ENCODE peak calls at places on chromosomes 13 and 19, in five cellular contexts. G is H1, I is retinal pigment epithelial cell, W is astrocyte, O is kidney. C is an unnamed sample.
A peak's percentile ranks its signal among the peaks of the same experiment; 100 is the strongest.

GRCh38 chr13:24307211-24308067 is 1.9 kb upstream of the C1QTNF9 start:
- DNase-seq in I (peak; percentile 2), W (no peak), O (no peak), G (no peak), C (no peak)

GRCh38 chr19:55284405-55285058 is 735 bp downstream of the BRSK1 start:
- DNase-seq in G (no peak), O (peak; percentile 69), W (no peak), I (no peak), C (no peak)

GRCh38 chr19:54473071-54473941 is at the start of gene CDC42EP5:
- DNase-seq in W (peak; percentile 73), G (no peak), O (peak; percentile 94), I (no peak), C (peak; percentile 72)

GRCh38 chr13:37295046-37295445 is 189.6 kb upstream of the CSNK1A1L start:
- DNase-seq in O (no peak), I (no peak), G (no peak), W (peak; percentile 16), C (no peak)

GRCh38 chr19:18603958-18604819 is 2.4 kb downstream of the CRLF1 start:
- DNase-seq in O (peak; percentile 77), I (no peak), W (no peak), G (no peak), C (no peak)

GRCh38 chr13:106472621-106473020 is 62.8 kb downstream of the EFNB2 start:
- DNase-seq in O (no peak), I (no peak), W (no peak), G (no peak), C (no peak)

GRCh38 chr19:40229484-40229883 is 3.0 kb upstream of the CCNP start:
- DNase-seq in I (no peak), G (no peak), O (no peak), W (peak; percentile 47), C (no peak)

GRCh38 chr19:4375620-4376228 is 24.6 kb downstream of the SH3GL1 start:
- DNase-seq in O (no peak), W (peak; percentile 69), G (no peak), I (no peak), C (peak; percentile 49)

GRCh38 chr19:4472174-4472974 is at the start of gene HDGFL2:
- DNase-seq in O (no peak), I (no peak), G (no peak), W (no peak), C (no peak)

GRCh38 chr13:20159646-20160345 is 1.1 kb downstream of the GJA3 start:
- DNase-seq in I (no peak), O (no peak), W (peak; percentile 40), G (no peak), C (no peak)

GRCh38 chr13:53782400-53783030 is 753.9 kb downstream of the OLFM4 start:
- DNase-seq in O (no peak), I (peak; percentile 21), W (peak; percentile 18), G (no peak), C (peak; percentile 5)

GRCh38 chr13:111111376-111111937 is 3.7 kb upstream of the ARHGEF7 start:
- DNase-seq in I (no peak), O (no peak), W (no peak), G (no peak), C (no peak)

GRCh38 chr13:46648166-46648607 is 95.2 kb downstream of the LRCH1 start:
- DNase-seq in G (no peak), O (no peak), W (no peak), I (no peak), C (no peak)

GRCh38 chr13:97344250-97345175 is 89.5 kb upstream of the RAP2A start:
- DNase-seq in G (no peak), O (no peak), I (no peak), W (no peak), C (no peak)

GRCh38 chr13:32538234-32538620 is 368 bp downstream of the N4BP2L2 start:
- DNase-seq in W (peak; percentile 42), O (peak; percentile 53), G (no peak), I (peak; percentile 36), C (no peak)

GRCh38 chr13:99316657-99317244 is 9.6 kb upstream of the GPR183 start:
- DNase-seq in W (peak; percentile 65), I (no peak), O (no peak), G (no peak), C (no peak)

GRCh38 chr19:42323473-42323851 is 2.0 kb upstream of the MEGF8 start:
- DNase-seq in W (no peak), O (no peak), G (peak; percentile 46), I (no peak), C (no peak)

GRCh38 chr13:75669706-75670105 is 33.6 kb downstream of the LMO7 start:
- DNase-seq in O (no peak), I (no peak), W (no peak), G (no peak), C (no peak)

GRCh38 chr19:45069056-45069455 is 7.2 kb downstream of the ZNF296 start:
- DNase-seq in O (no peak), G (no peak), W (no peak), I (no peak), C (no peak)

GRCh38 chr19:57559008-57559403 is 657 bp downstream of the ZNF550 start:
- DNase-seq in O (peak; percentile 64), W (no peak), I (no peak), G (no peak), C (no peak)

GRCh38 chr13:107211073-107211472 is 643.1 kb upstream of the ARGLU1 start:
- DNase-seq in W (peak; percentile 81), G (peak; percentile 27), I (peak; percentile 68), O (no peak), C (peak; percentile 65)

GRCh38 chr19:55688422-55689218 is 13.6 kb downstream of the EPN1 start:
- DNase-seq in W (no peak), G (no peak), O (peak; percentile 85), I (no peak), C (no peak)

GRCh38 chr13:110885966-110886365 is 28.9 kb downstream of the ANKRD10 start:
- DNase-seq in O (no peak), G (no peak), W (no peak), I (no peak), C (no peak)

GRCh38 chr13:27442071-27442647 is 8.2 kb downstream of the MTIF3 start:
- DNase-seq in I (no peak), G (no peak), O (no peak), W (no peak), C (no peak)

GRCh38 chr13:77860621-77861020 is 58.0 kb downstream of the EDNRB start:
- DNase-seq in G (no peak), O (no peak), I (peak; percentile 66), W (peak; percentile 80), C (no peak)

GRCh38 chr19:5828661-5829566 is 10.6 kb downstream of the FUT6 start:
- DNase-seq in O (no peak), W (no peak), I (no peak), G (no peak), C (no peak)

GRCh38 chr19:38005224-38005614 is 98.2 kb downstream of the SIPA1L3 start:
- DNase-seq in O (no peak), G (no peak), W (no peak), I (no peak), C (no peak)

GRCh38 chr19:38004505-38005223 is 97.7 kb downstream of the SIPA1L3 start:
- DNase-seq in O (peak; percentile 91), W (peak; percentile 96), I (peak; percentile 76), G (no peak), C (peak; percentile 96)

GRCh38 chr19:38001158-38001781 is 94.3 kb downstream of the SIPA1L3 start:
- DNase-seq in G (no peak), O (no peak), W (no peak), I (no peak), C (no peak)

GRCh38 chr19:38004100-38004504 is 97.1 kb downstream of the SIPA1L3 start:
- DNase-seq in I (no peak), G (no peak), O (no peak), W (peak; percentile 67), C (no peak)

DNA sequence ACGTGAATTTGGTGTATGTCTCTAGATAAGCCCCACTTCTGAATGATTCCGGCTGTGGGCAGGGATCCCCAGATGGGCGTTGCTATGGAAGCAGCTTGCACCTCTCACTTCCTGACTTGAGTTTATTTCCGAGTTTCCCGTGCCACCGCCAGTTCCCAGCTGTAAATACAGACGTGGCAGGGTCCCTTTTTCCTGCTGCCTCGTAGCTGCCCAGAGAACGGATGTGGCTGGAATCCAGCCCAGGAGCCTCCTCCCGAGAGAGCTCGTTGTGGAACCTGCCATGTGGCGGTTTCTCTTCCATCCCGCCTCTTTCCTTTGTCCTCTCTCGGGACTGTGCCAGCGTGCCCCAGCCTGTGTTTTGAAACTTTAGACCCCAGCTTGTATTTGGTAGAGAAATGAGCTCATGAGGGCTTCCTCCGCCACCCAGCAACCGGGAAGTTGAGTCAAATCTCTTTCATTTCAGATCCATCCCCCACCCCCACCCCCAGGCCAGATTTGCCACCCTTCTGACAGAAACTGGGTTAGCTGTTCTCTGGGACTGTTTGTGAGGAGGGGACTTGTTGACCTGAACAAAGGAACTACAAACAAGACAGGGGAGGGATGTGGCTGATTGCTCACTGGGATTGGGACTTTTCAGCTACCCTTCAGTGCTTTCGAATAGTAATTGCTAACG is 96.6 kb downstream of the SIPA1L3 start:
- DNase-seq in O (peak; percentile 90), I (no peak), W (peak; percentile 88), G (no peak), C (no peak)
- H3K4me3 ChIP-seq in O (peak overlapping the region; percentile 46), I (peak overlapping the region; percentile 44), W (peak overlapping the region; percentile 39), G (peak overlapping the region; percentile 14), C (peak overlapping the region; percentile 12)

DNA sequence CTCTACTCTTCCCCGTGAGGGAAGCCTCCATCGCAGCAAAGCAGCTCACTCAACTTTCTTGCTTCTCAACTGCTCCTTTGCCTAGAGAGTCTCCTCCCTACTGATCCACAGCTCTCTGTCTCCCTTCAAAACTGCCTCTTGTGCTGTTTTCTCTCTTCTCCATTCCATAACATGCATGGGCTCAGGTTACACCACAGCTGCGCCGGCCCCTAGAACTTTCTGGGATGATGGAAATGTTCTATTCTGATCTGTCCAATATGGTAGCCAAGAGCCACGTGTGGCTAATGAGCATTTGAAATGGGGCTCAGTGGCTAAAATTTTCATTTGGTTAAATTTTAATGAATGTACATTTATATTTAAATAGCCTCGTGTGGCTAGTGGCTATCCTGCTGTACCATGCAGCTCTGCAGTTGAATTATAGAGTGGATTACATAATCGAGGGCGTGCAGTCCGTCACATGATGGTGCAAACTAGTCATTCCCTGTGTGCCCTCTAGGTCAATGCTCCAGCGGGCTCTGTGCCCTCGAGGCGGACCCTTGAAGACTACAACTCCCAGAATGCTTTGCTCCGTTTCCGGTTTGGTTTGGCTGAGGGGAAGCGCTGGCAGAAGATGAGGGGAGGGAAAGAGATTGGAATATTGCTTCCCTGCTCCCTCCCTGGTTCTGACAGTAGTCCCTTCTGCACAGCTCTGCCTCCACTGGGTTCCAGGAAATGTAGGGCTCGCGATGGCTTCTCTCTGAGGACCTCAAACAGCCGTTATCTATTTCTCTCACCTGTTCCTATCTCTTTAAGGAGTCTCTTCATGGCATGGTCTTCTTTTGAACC is 109.8 kb downstream of the CACNA1A start:
- DNase-seq in G (peak; percentile 49), I (peak; percentile 50), O (no peak), W (peak; percentile 56), C (peak; percentile 35)
- H3K4me3 ChIP-seq in G (no peak overlapping the region), I (peak overlapping the region; percentile 22), O (no peak overlapping the region), W (no peak overlapping the region), C (no peak overlapping the region)

GRCh38 chr13:113364371-113364932 is 522 bp upstream of the GRTP1 start:
- DNase-seq in W (no peak), O (peak; percentile 79), G (no peak), I (no peak), C (no peak)
- H3K4me3 ChIP-seq in W (no peak overlapping the region), O (peak overlapping the region; percentile 51), G (no peak overlapping the region), I (peak overlapping the region; percentile 39), C (peak overlapping the region; percentile 2)

GRCh38 chr13:30619731-30620130 is 2.0 kb downstream of the USPL1 start:
- DNase-seq in O (no peak), I (no peak), W (no peak), G (no peak), C (no peak)
- H3K4me3 ChIP-seq in O (peak overlapping the region; percentile 95), I (peak overlapping the region; percentile 9), W (peak overlapping the region; percentile 100), G (no peak overlapping the region), C (peak overlapping the region; percentile 24)

GRCh38 chr19:9935409-9936062 is 779 bp downstream of the OLFM2 start:
- DNase-seq in G (no peak), O (no peak), I (no peak), W (no peak), C (no peak)
- H3K4me3 ChIP-seq in G (peak overlapping the region; percentile 67), O (no peak overlapping the region), I (no peak overlapping the region), W (no peak overlapping the region), C (peak overlapping the region; percentile 21)

C was measured in AG09309.